ENCODE peak calls at places on chromosomes 6 and 20, in seven cellular contexts. Z is heart right ventricle; M is mucosa of gallbladder; D is EH; Q is activated CD4-positive, alpha-beta T cell treated with anti-CD3 and anti-CD28 coated beads, Interleukin-2, amount 50 U/mL, for 4 hours; N is activated T-cell treated with anti-CD3 and anti-CD28 coated beads, Interleukin-2, amount 50 U/mL, for 72 hours; G is SW480. C is an unnamed sample.

GRCh38 chr6:30954631-30955366 is 14.0 kb downstream of the MUCL3 start:
- DNase-seq in Z (no peak), M (peak), D (peak), Q (no peak), N (no peak), G (peak), C (peak)

GRCh38 chr6:160030103-160030502 is 61.2 kb downstream of the IGF2R start:
- DNase-seq in Z (peak), M (peak), D (peak), Q (no peak), N (no peak), G (no peak), C (peak)

GRCh38 chr20:2986466-2986865 is 57.0 kb upstream of the GNRH2 start:
- DNase-seq in Z (no peak), M (no peak), D (no peak), Q (no peak), N (peak), G (no peak), C (no peak)

GRCh38 chr6:97978855-97979271 is 695.8 kb upstream of the MMS22L start:
- DNase-seq in Z (no peak), M (no peak), D (no peak), Q (no peak), N (no peak), G (no peak), C (no peak)

GRCh38 chr6:89580997-89581666 is 57.4 kb downstream of the LYRM2 start:
- DNase-seq in Z (no peak), M (no peak), D (no peak), Q (no peak), N (no peak), G (no peak), C (no peak)

GRCh38 chr20:2172305-2173175 is 70.9 kb downstream of the STK35 start:
- DNase-seq in Z (peak), M (peak), D (peak), Q (peak), N (peak), G (peak), C (peak)

GRCh38 chr6:123965894-123966293 is 162.2 kb downstream of the NKAIN2 start:
- DNase-seq in Z (peak), M (peak), D (peak), Q (no peak), N (no peak), G (no peak), C (no peak)

GRCh38 chr6:162289972-162290371 is 437.6 kb downstream of the PRKN start:
- DNase-seq in Z (no peak), M (no peak), D (no peak), Q (no peak), N (no peak), G (no peak), C (no peak)

GRCh38 chr6:71333700-71334099 is 45.1 kb downstream of the OGFRL1 start:
- DNase-seq in Z (no peak), M (no peak), D (peak), Q (no peak), N (no peak), G (no peak), C (no peak)

GRCh38 chr6:163356324-163356723 is 58.2 kb upstream of the QKI start:
- DNase-seq in Z (peak), M (peak), D (no peak), Q (no peak), N (no peak), G (no peak), C (peak)